ENCODE peak calls at places on chromosomes 13 and 19, in five cellular contexts. N is HL-60, J is HCT116, I is suprapubic skin, Q is breast epithelium. X is an unnamed sample.
A peak's percentile ranks its signal among the peaks of the same experiment; 100 is the strongest.

GRCh38 chr13:93847162-93847561 is 620.6 kb downstream of the GPC6 start:
- DNase-seq in N (no peak), J (no peak), I (no peak), Q (no peak), X (no peak)

GRCh38 chr19:1651548-1652394 is 644 bp downstream of the TCF3 start:
- DNase-seq in N (peak; percentile 25), J (no peak), I (no peak), Q (no peak), X (peak; percentile 82)

GRCh38 chr19:50437862-50438449 is 5.3 kb downstream of the MYBPC2 start:
- DNase-seq in N (no peak), J (no peak), I (no peak), Q (no peak), X (no peak)

GRCh38 chr13:27279506-27279905 is 8.9 kb downstream of the RASL11A start:
- DNase-seq in N (no peak), J (no peak), I (no peak), Q (no peak), X (no peak)

GRCh38 chr13:33270906-33271538 is 14.5 kb downstream of the STARD13 start:
- DNase-seq in N (no peak), J (no peak), I (no peak), Q (no peak), X (no peak)

GRCh38 chr19:12090807-12091206 is 26.3 kb downstream of the ZNF844 start:
- DNase-seq in N (peak; percentile 78), J (no peak), I (no peak), Q (no peak), X (peak; percentile 72)

GRCh38 chr19:31214086-31214485 is 135.2 kb downstream of the TSHZ3 start:
- DNase-seq in N (peak; percentile 94), J (no peak), I (peak; percentile 90), Q (peak; percentile 70), X (peak; percentile 76)

GRCh38 chr13:86846501-86846900 is 824.7 kb upstream of the SLITRK5 start:
- DNase-seq in N (no peak), J (no peak), I (no peak), Q (no peak), X (no peak)

GRCh38 chr13:104043184-104043583 is 977.0 kb upstream of the SLC10A2 start:
- DNase-seq in N (no peak), J (no peak), I (no peak), Q (no peak), X (no peak)

GRCh38 chr19:39542198-39542597 is 2.2 kb upstream of the EID2 start:
- DNase-seq in N (no peak), J (no peak), I (no peak), Q (no peak), X (no peak)

GRCh38 chr13:99260216-99260615 is 2.0 kb upstream of the GPR18 start:
- DNase-seq in N (no peak), J (no peak), I (no peak), Q (no peak), X (no peak)

GRCh38 chr19:1007852-1008251 is 7.6 kb downstream of the GRIN3B start:
- DNase-seq in N (no peak), J (no peak), I (no peak), Q (no peak), X (no peak)

GRCh38 chr19:1283207-1283916 is 2.3 kb upstream of the EFNA2 start:
- DNase-seq in N (no peak), J (no peak), I (no peak), Q (no peak), X (no peak)

GRCh38 chr19:5142725-5143097 is 173.8 kb downstream of the KDM4B start:
- DNase-seq in N (no peak), J (no peak), I (no peak), Q (no peak), X (no peak)

GRCh38 chr19:3708207-3708931 is at the start of gene TJP3:
- DNase-seq in N (peak; percentile 34), J (peak; percentile 65), I (no peak), Q (peak; percentile 84), X (no peak)
- H3K4me3 ChIP-seq in N (no peak within 1 kb of the TSS), J (peak within 1 kb of the TSS; percentile 57), I (peak within 1 kb of the TSS; percentile 27), Q (no peak within 1 kb of the TSS), X (no peak within 1 kb of the TSS)

GRCh38 chr13:24110011-24110410 is 50.5 kb upstream of the SPATA13 start:
- DNase-seq in N (no peak), J (no peak), I (no peak), Q (no peak), X (no peak)
- TF ChIP-seq POLR2AphosphoS5 in N (no peak), J (no peak), I (no peak), Q (no peak), X (no peak)

DNA sequence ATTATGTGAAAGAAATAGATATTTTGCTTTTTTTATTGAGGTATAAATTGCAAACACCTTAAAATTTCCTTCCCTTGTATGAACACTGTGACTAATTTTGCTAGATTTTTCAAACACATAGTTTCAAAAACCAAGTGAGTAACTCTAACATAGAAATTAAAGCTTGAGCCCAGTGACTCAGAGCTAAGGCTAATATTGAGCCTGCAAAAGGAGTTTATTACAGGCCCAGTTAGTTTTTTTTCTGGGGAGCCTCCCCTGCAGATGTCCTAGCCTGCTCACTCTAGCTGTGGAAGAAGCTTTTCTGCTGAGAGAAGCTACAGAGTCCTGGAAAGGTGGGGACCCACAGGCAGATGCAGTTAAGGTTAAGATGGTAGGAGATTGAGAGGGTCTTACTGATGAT is 3.4 kb downstream of the ZNF430 start:
- DNase-seq in N (no peak), J (no peak), I (no peak), Q (no peak), X (no peak)
- H3K4me3 ChIP-seq in N (no peak overlapping the region), J (no peak overlapping the region), I (no peak overlapping the region), Q (no peak overlapping the region), X (no peak overlapping the region)

DNA sequence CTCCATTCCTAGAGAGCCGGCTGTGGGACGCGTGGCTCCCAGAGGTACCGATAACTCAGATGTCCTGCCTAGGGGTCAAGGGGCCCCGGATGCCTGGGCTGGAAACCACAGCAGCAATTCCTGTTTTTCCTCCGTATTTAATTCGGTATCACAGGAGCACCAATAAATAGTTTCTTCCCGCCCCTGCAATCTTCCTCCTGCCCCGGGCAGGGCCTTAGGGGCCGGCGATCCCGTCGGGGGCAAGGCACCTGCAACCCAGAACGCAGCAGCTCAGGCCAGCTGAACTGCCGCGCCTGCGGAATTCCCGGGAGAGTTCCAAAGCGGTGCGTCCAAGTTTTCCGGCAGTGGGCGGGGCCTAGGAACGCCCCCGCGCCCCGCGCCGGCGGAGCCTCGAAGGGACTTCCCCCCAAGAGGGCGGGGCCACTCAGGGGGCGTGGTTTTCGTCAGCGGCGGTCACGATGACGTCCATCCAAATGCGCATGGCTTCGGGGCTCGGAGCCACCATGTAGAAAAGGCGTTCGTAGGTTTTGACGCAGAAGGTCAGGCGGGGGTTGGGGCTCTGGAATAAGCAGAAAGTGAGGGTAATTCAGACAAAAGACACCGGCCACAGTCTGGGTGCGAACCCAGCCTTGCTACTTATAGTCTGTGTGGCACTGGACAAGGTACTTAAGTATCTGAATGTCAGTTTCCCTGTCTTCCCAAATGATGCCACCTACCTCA is 9.7 kb upstream of the LYPD3 start:
- DNase-seq in N (peak; percentile 75), J (peak; percentile 88), I (peak; percentile 98), Q (peak; percentile 96), X (peak; percentile 98)
- TF ChIP-seq POLR2AphosphoS5 in N (no peak), J (peak; percentile 76), I (peak; percentile 37), Q (peak; percentile 89), X (peak; percentile 76)

GRCh38 chr19:46700704-46701103 is 16.2 kb downstream of the PRKD2 start:
- DNase-seq in N (no peak), J (no peak), I (no peak), Q (no peak), X (no peak)
- H3K4me3 ChIP-seq in N (no peak overlapping the region), J (no peak overlapping the region), I (no peak overlapping the region), Q (no peak overlapping the region), X (no peak overlapping the region)

DNA sequence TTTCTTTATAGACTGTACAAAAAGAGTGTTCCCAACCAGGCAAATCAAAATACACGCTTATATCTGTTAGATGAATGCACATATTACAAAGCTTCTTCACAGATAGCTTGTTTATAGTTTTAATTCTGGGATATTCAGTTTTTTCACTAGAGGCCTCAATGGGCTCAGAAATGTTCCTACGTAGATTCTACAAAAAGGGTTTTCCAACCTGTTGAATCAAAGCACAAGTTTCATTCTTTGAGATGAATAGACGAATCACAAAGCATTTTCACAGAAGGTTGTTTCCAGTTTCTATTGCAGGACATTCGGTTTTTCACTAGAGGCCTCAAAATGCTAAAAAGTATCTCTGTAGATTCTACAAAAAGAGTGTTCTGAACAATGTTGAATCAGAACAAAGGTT is 1490.3 kb downstream of the UQCRFS1 start:
- DNase-seq in N (no peak), J (no peak), I (no peak), Q (no peak), X (no peak)
- TF ChIP-seq POLR2AphosphoS5 in N (no peak), J (no peak), I (no peak), Q (no peak), X (no peak)